ENCODE peak calls at places on chromosomes 13 and 19, in eight cellular contexts. One of them, this sample, is unnamed.

GRCh38 chr19:34494601-34495000 is 13.0 kb downstream of the WTIP start:
- DNase-seq in epithelial cell of esophagus: no peak
- DNase-seq in AG04449: no peak
- DNase-seq in CD4-positive, alpha-beta T cell: no peak
- DNase-seq in progenitor cell of endocrine pancreas: no peak
- DNase-seq in Panc1: no peak
- DNase-seq in cardiac fibroblast: no peak
- DNase-seq in body of pancreas: no peak
- DNase-seq in this sample: no peak

GRCh38 chr19:2270157-2270571 is 11.8 kb downstream of the PEAK3 start:
- DNase-seq in cardiac fibroblast: peak; percentile 31
- DNase-seq in AG04449: no peak
- DNase-seq in epithelial cell of esophagus: no peak
- DNase-seq in CD4-positive, alpha-beta T cell: no peak
- DNase-seq in body of pancreas: peak; percentile 63
- DNase-seq in Panc1: no peak
- DNase-seq in progenitor cell of endocrine pancreas: no peak
- DNase-seq in this sample: no peak

GRCh38 chr13:53800011-53800410 is 771.4 kb downstream of the OLFM4 start:
- DNase-seq in body of pancreas: no peak
- DNase-seq in epithelial cell of esophagus: no peak
- DNase-seq in Panc1: no peak
- DNase-seq in CD4-positive, alpha-beta T cell: no peak
- DNase-seq in AG04449: no peak
- DNase-seq in cardiac fibroblast: no peak
- DNase-seq in progenitor cell of endocrine pancreas: no peak
- DNase-seq in this sample: no peak

GRCh38 chr13:36880961-36881360 is 39.1 kb downstream of the SMAD9 start:
- DNase-seq in Panc1: no peak
- DNase-seq in CD4-positive, alpha-beta T cell: no peak
- DNase-seq in AG04449: no peak
- DNase-seq in progenitor cell of endocrine pancreas: no peak
- DNase-seq in body of pancreas: no peak
- DNase-seq in cardiac fibroblast: peak; percentile 51
- DNase-seq in epithelial cell of esophagus: no peak
- DNase-seq in this sample: no peak

GRCh38 chr13:43597599-43597945 is 189.2 kb downstream of the ENOX1 start:
- DNase-seq in AG04449: no peak
- DNase-seq in epithelial cell of esophagus: no peak
- DNase-seq in Panc1: no peak
- DNase-seq in CD4-positive, alpha-beta T cell: no peak
- DNase-seq in body of pancreas: no peak
- DNase-seq in progenitor cell of endocrine pancreas: no peak
- DNase-seq in cardiac fibroblast: no peak
- DNase-seq in this sample: no peak

GRCh38 chr19:18469245-18470107 is 31.5 kb upstream of the ISYNA1 start:
- DNase-seq in AG04449: no peak
- DNase-seq in cardiac fibroblast: peak; percentile 81
- DNase-seq in epithelial cell of esophagus: peak; percentile 72
- DNase-seq in CD4-positive, alpha-beta T cell: peak; percentile 42
- DNase-seq in body of pancreas: peak; percentile 73
- DNase-seq in progenitor cell of endocrine pancreas: peak; percentile 59
- DNase-seq in Panc1: no peak
- DNase-seq in this sample: no peak

GRCh38 chr13:71602327-71602726 is 264.7 kb downstream of the DACH1 start:
- DNase-seq in AG04449: no peak
- DNase-seq in Panc1: no peak
- DNase-seq in progenitor cell of endocrine pancreas: no peak
- DNase-seq in epithelial cell of esophagus: no peak
- DNase-seq in CD4-positive, alpha-beta T cell: no peak
- DNase-seq in body of pancreas: no peak
- DNase-seq in cardiac fibroblast: no peak
- DNase-seq in this sample: no peak

GRCh38 chr13:32969516-32969941 is 46.7 kb upstream of the KL start:
- DNase-seq in body of pancreas: no peak
- DNase-seq in Panc1: no peak
- DNase-seq in CD4-positive, alpha-beta T cell: no peak
- DNase-seq in progenitor cell of endocrine pancreas: no peak
- DNase-seq in cardiac fibroblast: peak; percentile 60
- DNase-seq in epithelial cell of esophagus: no peak
- DNase-seq in AG04449: peak; percentile 9
- DNase-seq in this sample: peak; percentile 13

GRCh38 chr13:32316030-32316344 is 679 bp downstream of the BRCA2 start:
- DNase-seq in epithelial cell of esophagus: no peak
- DNase-seq in Panc1: no peak
- DNase-seq in CD4-positive, alpha-beta T cell: no peak
- DNase-seq in AG04449: no peak
- DNase-seq in progenitor cell of endocrine pancreas: no peak
- DNase-seq in body of pancreas: no peak
- DNase-seq in cardiac fibroblast: no peak
- DNase-seq in this sample: no peak

GRCh38 chr19:48121066-48121465 is 10.4 kb upstream of the PLA2G4C start:
- DNase-seq in cardiac fibroblast: no peak
- DNase-seq in epithelial cell of esophagus: no peak
- DNase-seq in Panc1: no peak
- DNase-seq in AG04449: no peak
- DNase-seq in progenitor cell of endocrine pancreas: no peak
- DNase-seq in body of pancreas: no peak
- DNase-seq in CD4-positive, alpha-beta T cell: no peak
- DNase-seq in this sample: no peak

GRCh38 chr13:113400621-113401451 is 36.9 kb upstream of the GRTP1 start:
- DNase-seq in cardiac fibroblast: no peak
- DNase-seq in progenitor cell of endocrine pancreas: no peak
- DNase-seq in AG04449: no peak
- DNase-seq in epithelial cell of esophagus: no peak
- DNase-seq in Panc1: no peak
- DNase-seq in body of pancreas: no peak
- DNase-seq in CD4-positive, alpha-beta T cell: no peak
- DNase-seq in this sample: no peak

GRCh38 chr13:27354379-27354778 is 70.0 kb upstream of the GTF3A start:
- DNase-seq in AG04449: no peak
- DNase-seq in progenitor cell of endocrine pancreas: no peak
- DNase-seq in CD4-positive, alpha-beta T cell: no peak
- DNase-seq in cardiac fibroblast: peak; percentile 61
- DNase-seq in epithelial cell of esophagus: no peak
- DNase-seq in body of pancreas: no peak
- DNase-seq in Panc1: no peak
- DNase-seq in this sample: no peak

GRCh38 chr13:29859971-29860370 is 9.6 kb upstream of the UBL3 start:
- DNase-seq in epithelial cell of esophagus: peak; percentile 83
- DNase-seq in AG04449: no peak
- DNase-seq in body of pancreas: no peak
- DNase-seq in cardiac fibroblast: peak; percentile 19
- DNase-seq in CD4-positive, alpha-beta T cell: no peak
- DNase-seq in progenitor cell of endocrine pancreas: no peak
- DNase-seq in Panc1: no peak
- DNase-seq in this sample: no peak

GRCh38 chr13:91185294-91185863 is 162.1 kb upstream of the MIR17HG start:
- DNase-seq in epithelial cell of esophagus: peak; percentile 41
- DNase-seq in AG04449: no peak
- DNase-seq in Panc1: no peak
- DNase-seq in body of pancreas: no peak
- DNase-seq in CD4-positive, alpha-beta T cell: no peak
- DNase-seq in progenitor cell of endocrine pancreas: no peak
- DNase-seq in cardiac fibroblast: peak; percentile 32
- DNase-seq in this sample: no peak
- TF ChIP-seq CTCF in epithelial cell of esophagus: peak; percentile 42
- TF ChIP-seq CTCF in AG04449: no peak
- TF ChIP-seq CTCF in Panc1: peak; percentile 26
- TF ChIP-seq CTCF in body of pancreas: peak; percentile 29
- TF ChIP-seq CTCF in CD4-positive, alpha-beta T cell: no peak
- TF ChIP-seq CTCF in progenitor cell of endocrine pancreas: peak; percentile 51
- TF ChIP-seq CTCF in cardiac fibroblast: no peak
- TF ChIP-seq CTCF in this sample: no peak

GRCh38 chr19:42465827-42466280 is 23.1 kb upstream of the CXCL17 start:
- DNase-seq in progenitor cell of endocrine pancreas: no peak
- DNase-seq in body of pancreas: no peak
- DNase-seq in AG04449: no peak
- DNase-seq in Panc1: no peak
- DNase-seq in epithelial cell of esophagus: no peak
- DNase-seq in CD4-positive, alpha-beta T cell: no peak
- DNase-seq in cardiac fibroblast: no peak
- DNase-seq in this sample: no peak
- TF ChIP-seq CTCF in progenitor cell of endocrine pancreas: no peak
- TF ChIP-seq CTCF in body of pancreas: no peak
- TF ChIP-seq CTCF in AG04449: no peak
- TF ChIP-seq CTCF in Panc1: no peak
- TF ChIP-seq CTCF in epithelial cell of esophagus: no peak
- TF ChIP-seq CTCF in CD4-positive, alpha-beta T cell: no peak
- TF ChIP-seq CTCF in cardiac fibroblast: no peak
- TF ChIP-seq CTCF in this sample: no peak

DNA sequence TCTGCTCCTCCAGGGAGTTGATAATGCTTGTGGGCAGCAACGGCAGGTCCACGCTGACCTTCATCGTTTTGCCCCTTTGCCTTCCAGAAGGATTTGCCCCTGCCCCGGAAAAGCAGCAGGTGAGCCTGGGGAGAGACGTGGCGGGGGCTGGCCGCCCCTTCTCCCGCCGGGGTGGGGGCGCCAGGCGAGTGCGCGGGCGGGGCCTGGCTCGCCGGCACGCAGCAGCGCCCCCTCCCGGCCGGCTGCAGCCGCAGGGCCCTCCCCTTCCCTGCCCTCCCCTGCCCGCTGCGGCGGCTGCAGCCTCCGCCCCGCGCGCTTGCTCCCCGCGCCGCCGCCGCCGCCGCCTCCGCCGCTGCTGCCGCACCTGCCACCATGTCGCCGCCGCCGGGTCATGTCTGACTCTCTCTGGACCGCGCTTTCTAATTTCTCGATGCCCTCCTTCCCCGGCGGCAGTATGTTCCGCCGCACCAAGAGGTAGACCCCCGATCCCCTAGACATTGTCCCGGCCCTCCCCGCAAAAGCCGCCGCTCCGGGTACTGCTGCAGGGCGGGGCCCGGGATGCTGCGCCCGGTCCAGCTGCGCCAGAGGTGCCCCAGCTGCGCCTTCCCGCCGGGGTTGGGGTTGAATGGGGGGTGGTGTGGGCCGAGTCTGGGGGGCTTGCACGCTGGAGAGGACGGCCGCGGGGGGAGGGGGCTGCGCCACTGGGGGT is at the start of gene MAST1:
- DNase-seq in cardiac fibroblast: peak; percentile 29
- DNase-seq in Panc1: no peak
- DNase-seq in AG04449: no peak
- DNase-seq in epithelial cell of esophagus: peak; percentile 56
- DNase-seq in progenitor cell of endocrine pancreas: peak; percentile 51
- DNase-seq in CD4-positive, alpha-beta T cell: peak; percentile 28
- DNase-seq in body of pancreas: peak; percentile 69
- DNase-seq in this sample: no peak
- TF ChIP-seq CTCF in cardiac fibroblast: no peak
- TF ChIP-seq CTCF in Panc1: peak; percentile 94
- TF ChIP-seq CTCF in AG04449: peak; percentile 38
- TF ChIP-seq CTCF in epithelial cell of esophagus: peak; percentile 10
- TF ChIP-seq CTCF in progenitor cell of endocrine pancreas: peak; percentile 71
- TF ChIP-seq CTCF in CD4-positive, alpha-beta T cell: no peak
- TF ChIP-seq CTCF in body of pancreas: no peak
- TF ChIP-seq CTCF in this sample: peak; percentile 28

GRCh38 chr13:110314516-110315245 is 7.6 kb downstream of the COL4A2 start:
- DNase-seq in cardiac fibroblast: no peak
- DNase-seq in CD4-positive, alpha-beta T cell: no peak
- DNase-seq in Panc1: no peak
- DNase-seq in AG04449: no peak
- DNase-seq in epithelial cell of esophagus: no peak
- DNase-seq in body of pancreas: no peak
- DNase-seq in progenitor cell of endocrine pancreas: no peak
- DNase-seq in this sample: no peak

GRCh38 chr13:110309661-110310524 is 2.8 kb downstream of the COL4A2 start:
- DNase-seq in body of pancreas: no peak
- DNase-seq in epithelial cell of esophagus: no peak
- DNase-seq in CD4-positive, alpha-beta T cell: no peak
- DNase-seq in Panc1: no peak
- DNase-seq in progenitor cell of endocrine pancreas: no peak
- DNase-seq in cardiac fibroblast: peak; percentile 35
- DNase-seq in AG04449: no peak
- DNase-seq in this sample: no peak

GRCh38 chr13:110311721-110312668 is 4.9 kb downstream of the COL4A2 start:
- DNase-seq in body of pancreas: no peak
- DNase-seq in AG04449: no peak
- DNase-seq in CD4-positive, alpha-beta T cell: no peak
- DNase-seq in progenitor cell of endocrine pancreas: no peak
- DNase-seq in epithelial cell of esophagus: no peak
- DNase-seq in cardiac fibroblast: peak; percentile 40
- DNase-seq in Panc1: no peak
- DNase-seq in this sample: no peak

GRCh38 chr13:110310541-110311491 is 3.7 kb downstream of the COL4A2 start:
- DNase-seq in AG04449: no peak
- DNase-seq in Panc1: no peak
- DNase-seq in cardiac fibroblast: no peak
- DNase-seq in body of pancreas: no peak
- DNase-seq in epithelial cell of esophagus: no peak
- DNase-seq in CD4-positive, alpha-beta T cell: no peak
- DNase-seq in progenitor cell of endocrine pancreas: no peak
- DNase-seq in this sample: no peak

GRCh38 chr13:110312669-110313031 is 5.6 kb downstream of the COL4A2 start:
- DNase-seq in cardiac fibroblast: peak; percentile 80
- DNase-seq in Panc1: no peak
- DNase-seq in CD4-positive, alpha-beta T cell: no peak
- DNase-seq in epithelial cell of esophagus: peak; percentile 79
- DNase-seq in AG04449: peak; percentile 80
- DNase-seq in progenitor cell of endocrine pancreas: no peak
- DNase-seq in body of pancreas: no peak
- DNase-seq in this sample: peak; percentile 87
- TF ChIP-seq CTCF in cardiac fibroblast: no peak
- TF ChIP-seq CTCF in Panc1: no peak
- TF ChIP-seq CTCF in CD4-positive, alpha-beta T cell: no peak
- TF ChIP-seq CTCF in epithelial cell of esophagus: no peak
- TF ChIP-seq CTCF in AG04449: peak; percentile 18
- TF ChIP-seq CTCF in progenitor cell of endocrine pancreas: no peak
- TF ChIP-seq CTCF in body of pancreas: no peak
- TF ChIP-seq CTCF in this sample: peak; percentile 11

GRCh38 chr13:21556051-21556450 is 47.9 kb downstream of the MICU2 start:
- DNase-seq in epithelial cell of esophagus: no peak
- DNase-seq in progenitor cell of endocrine pancreas: no peak
- DNase-seq in Panc1: no peak
- DNase-seq in CD4-positive, alpha-beta T cell: no peak
- DNase-seq in body of pancreas: no peak
- DNase-seq in cardiac fibroblast: peak; percentile 6
- DNase-seq in AG04449: no peak
- DNase-seq in this sample: no peak

GRCh38 chr13:21557995-21558394 is 46.0 kb downstream of the MICU2 start:
- DNase-seq in body of pancreas: no peak
- DNase-seq in CD4-positive, alpha-beta T cell: no peak
- DNase-seq in epithelial cell of esophagus: peak; percentile 51
- DNase-seq in cardiac fibroblast: peak; percentile 24
- DNase-seq in Panc1: no peak
- DNase-seq in progenitor cell of endocrine pancreas: no peak
- DNase-seq in AG04449: no peak
- DNase-seq in this sample: no peak
- TF ChIP-seq CTCF in body of pancreas: no peak
- TF ChIP-seq CTCF in CD4-positive, alpha-beta T cell: peak; percentile 19
- TF ChIP-seq CTCF in epithelial cell of esophagus: peak; percentile 58
- TF ChIP-seq CTCF in cardiac fibroblast: peak; percentile 54
- TF ChIP-seq CTCF in Panc1: peak; percentile 60
- TF ChIP-seq CTCF in progenitor cell of endocrine pancreas: peak; percentile 41
- TF ChIP-seq CTCF in AG04449: peak; percentile 18
- TF ChIP-seq CTCF in this sample: peak; percentile 58

DNA sequence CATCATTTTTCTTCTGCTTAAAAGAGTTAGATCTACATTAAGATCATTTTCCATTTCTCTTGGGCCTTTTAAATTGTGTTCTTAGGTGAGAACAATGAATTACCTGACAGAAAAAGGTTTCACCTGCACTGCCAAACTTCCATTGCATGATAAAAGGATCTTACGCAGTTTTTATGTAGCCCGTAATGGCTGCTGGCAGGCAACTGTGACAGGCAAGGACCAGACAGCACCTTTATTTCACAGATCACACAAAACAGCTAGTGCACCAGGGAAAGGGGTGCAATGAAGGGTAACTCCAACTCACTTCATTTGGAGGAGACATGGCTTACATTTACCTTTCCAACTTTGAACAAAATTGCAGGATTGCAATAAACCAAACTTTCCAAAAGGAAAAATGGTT is 159.8 kb downstream of the SLITRK1 start:
- DNase-seq in epithelial cell of esophagus: no peak
- DNase-seq in Panc1: no peak
- DNase-seq in cardiac fibroblast: no peak
- DNase-seq in progenitor cell of endocrine pancreas: no peak
- DNase-seq in body of pancreas: no peak
- DNase-seq in CD4-positive, alpha-beta T cell: no peak
- DNase-seq in AG04449: no peak
- DNase-seq in this sample: no peak
- TF ChIP-seq CTCF in epithelial cell of esophagus: no peak
- TF ChIP-seq CTCF in Panc1: no peak
- TF ChIP-seq CTCF in cardiac fibroblast: no peak
- TF ChIP-seq CTCF in progenitor cell of endocrine pancreas: no peak
- TF ChIP-seq CTCF in body of pancreas: no peak
- TF ChIP-seq CTCF in CD4-positive, alpha-beta T cell: no peak
- TF ChIP-seq CTCF in AG04449: no peak
- TF ChIP-seq CTCF in this sample: no peak